ENCODE peak calls at places on chromosomes 1 and 21, in ten cellular contexts. Z, R, A, G, M, O, Y, V, L and K are unnamed samples.

GRCh38 chr1:51976831-51977602 is 13.5 kb downstream of the RAB3B start:
- DNase-seq in Z (no peak), R (no peak), A (no peak), G (no peak), M (no peak), O (no peak), Y (no peak), V (no peak), L (no peak), K (no peak)

GRCh38 chr1:202007703-202008489 is 2.5 kb upstream of the ELF3 start:
- DNase-seq in Z (no peak), R (no peak), A (no peak), G (no peak), M (peak), O (peak), Y (peak), V (peak), L (peak), K (peak)

GRCh38 chr1:46410156-46411009 is 16.3 kb downstream of the FAAH start:
- DNase-seq in Z (peak), R (peak), A (no peak), G (no peak), M (no peak), O (no peak), Y (no peak), V (no peak), L (no peak), K (no peak)

GRCh38 chr1:33670567-33670966 is 193.3 kb upstream of the HMGB4 start:
- DNase-seq in Z (no peak), R (no peak), A (no peak), G (no peak), M (no peak), O (no peak), Y (no peak), V (no peak), L (no peak), K (no peak)

GRCh38 chr1:68128820-68129219 is 78.4 kb upstream of the DIRAS3 start:
- DNase-seq in Z (no peak), R (no peak), A (no peak), G (no peak), M (no peak), O (no peak), Y (no peak), V (no peak), L (no peak), K (no peak)

GRCh38 chr1:10471411-10472219 is 714 bp downstream of the DFFA start:
- DNase-seq in Z (no peak), R (peak), A (no peak), G (peak), M (peak), O (peak), Y (no peak), V (no peak), L (no peak), K (no peak)

GRCh38 chr21:32001390-32001789 is 128.6 kb downstream of the HUNK start:
- DNase-seq in Z (peak), R (no peak), A (no peak), G (no peak), M (no peak), O (no peak), Y (no peak), V (no peak), L (no peak), K (no peak)

GRCh38 chr1:154711416-154711815 is 103.4 kb upstream of the ADAR start:
- DNase-seq in Z (no peak), R (no peak), A (no peak), G (no peak), M (no peak), O (no peak), Y (no peak), V (no peak), L (no peak), K (no peak)

GRCh38 chr1:236502972-236503639 is 20.7 kb upstream of the LGALS8 start:
- DNase-seq in Z (peak), R (peak), A (no peak), G (peak), M (peak), O (peak), Y (peak), V (no peak), L (peak), K (peak)

GRCh38 chr1:23931481-23931880 is 18.3 kb upstream of the CNR2 start:
- DNase-seq in Z (no peak), R (no peak), A (no peak), G (no peak), M (no peak), O (no peak), Y (no peak), V (no peak), L (no peak), K (no peak)

GRCh38 chr21:31041295-31042079 is 3.2 kb upstream of the KRTAP19-8 start:
- DNase-seq in Z (no peak), R (no peak), A (no peak), G (no peak), M (no peak), O (no peak), Y (no peak), V (no peak), L (no peak), K (no peak)

GRCh38 chr1:243745361-243745760 is 104.7 kb downstream of the AKT3 start:
- DNase-seq in Z (no peak), R (peak), A (no peak), G (no peak), M (no peak), O (peak), Y (no peak), V (no peak), L (no peak), K (no peak)

GRCh38 chr1:217605390-217605789 is 25.5 kb downstream of the GPATCH2 start:
- DNase-seq in Z (no peak), R (no peak), A (no peak), G (no peak), M (no peak), O (no peak), Y (no peak), V (no peak), L (no peak), K (no peak)